ENCODE peak calls at places on chromosomes 6 and 20, in five cellular contexts. J, F, A, N and M are unnamed samples.

GRCh38 chr6:105227292-105227628 is 47.4 kb upstream of the POPDC3 start:
- DNase-seq in J (peak; percentile 21), F (no peak), A (no peak), N (no peak), M (no peak)

GRCh38 chr20:53162251-53162835 is 190.2 kb downstream of the TSHZ2 start:
- DNase-seq in J (no peak), F (peak; percentile 47), A (peak; percentile 84), N (no peak), M (peak; percentile 18)

GRCh38 chr6:3239110-3239830 is 11.8 kb upstream of the TUBB2B start:
- DNase-seq in J (no peak), F (no peak), A (no peak), N (no peak), M (peak; percentile 44)

GRCh38 chr20:49712918-49713778 is 530 bp downstream of the B4GALT5 start:
- DNase-seq in J (peak; percentile 76), F (peak; percentile 17), A (peak; percentile 49), N (no peak), M (no peak)

GRCh38 chr6:93713974-93714373 is 294.6 kb upstream of the EPHA7 start:
- DNase-seq in J (no peak), F (no peak), A (no peak), N (no peak), M (no peak)

GRCh38 chr20:50750145-50750671 is 18.8 kb downstream of the PARD6B start:
- DNase-seq in J (no peak), F (no peak), A (no peak), N (no peak), M (no peak)

GRCh38 chr6:134447883-134448387 is 130.0 kb upstream of the SGK1 start:
- DNase-seq in J (no peak), F (peak; percentile 98), A (no peak), N (no peak), M (no peak)

GRCh38 chr6:73631849-73632248 is 21.9 kb downstream of the SLC17A5 start:
- DNase-seq in J (no peak), F (peak; percentile 93), A (no peak), N (no peak), M (no peak)

GRCh38 chr20:44475694-44476560 is at the start of gene TTPAL:
- DNase-seq in J (peak; percentile 97), F (peak; percentile 82), A (peak; percentile 94), N (peak; percentile 68), M (peak; percentile 81)

GRCh38 chr6:152595507-152595906 is 41.7 kb downstream of the SYNE1 start:
- DNase-seq in J (no peak), F (peak; percentile 17), A (no peak), N (no peak), M (no peak)

GRCh38 chr6:149365197-149365596 is 34.9 kb upstream of the SUMO4 start:
- DNase-seq in J (no peak), F (no peak), A (no peak), N (no peak), M (no peak)

GRCh38 chr20:17645546-17646208 is 36.4 kb downstream of the RRBP1 start:
- DNase-seq in J (peak; percentile 57), F (no peak), A (no peak), N (no peak), M (no peak)

GRCh38 chr20:52242237-52243230 is 51.0 kb upstream of the ZFP64 start:
- DNase-seq in J (peak; percentile 29), F (peak; percentile 11), A (peak; percentile 6), N (no peak), M (no peak)

GRCh38 chr6:47161176-47161687 is 119.1 kb upstream of the ADGRF1 start:
- DNase-seq in J (no peak), F (peak; percentile 36), A (no peak), N (no peak), M (peak; percentile 60)

GRCh38 chr20:43681468-43681942 is 14.6 kb downstream of the MYBL2 start:
- DNase-seq in J (no peak), F (no peak), A (peak; percentile 20), N (peak; percentile 21), M (no peak)

GRCh38 chr6:143536866-143537691 is 25.6 kb upstream of the FUCA2 start:
- DNase-seq in J (peak; percentile 83), F (peak; percentile 63), A (no peak), N (no peak), M (peak; percentile 54)

GRCh38 chr20:44916586-44916985 is 6.7 kb downstream of the PABPC1L start:
- DNase-seq in J (no peak), F (no peak), A (no peak), N (no peak), M (no peak)

GRCh38 chr6:27251672-27252251 is 4.3 kb downstream of the PRSS16 start:
- DNase-seq in J (peak; percentile 70), F (peak; percentile 38), A (peak; percentile 97), N (peak; percentile 40), M (peak; percentile 85)

GRCh38 chr20:49985157-49985556 is 2.4 kb downstream of the SNAI1 start:
- DNase-seq in J (no peak), F (no peak), A (no peak), N (no peak), M (no peak)

GRCh38 chr6:113854531-113855499 is 2.3 kb upstream of the MARCKS start:
- DNase-seq in J (peak; percentile 92), F (peak; percentile 79), A (peak; percentile 61), N (no peak), M (peak; percentile 78)

GRCh38 chr6:31877651-31878161 is 1.1 kb downstream of the SLC44A4 start:
- DNase-seq in J (peak; percentile 20), F (no peak), A (no peak), N (no peak), M (no peak)

GRCh38 chr20:56244259-56244658 is 4.3 kb upstream of the MC3R start:
- DNase-seq in J (no peak), F (no peak), A (no peak), N (no peak), M (no peak)

DNA sequence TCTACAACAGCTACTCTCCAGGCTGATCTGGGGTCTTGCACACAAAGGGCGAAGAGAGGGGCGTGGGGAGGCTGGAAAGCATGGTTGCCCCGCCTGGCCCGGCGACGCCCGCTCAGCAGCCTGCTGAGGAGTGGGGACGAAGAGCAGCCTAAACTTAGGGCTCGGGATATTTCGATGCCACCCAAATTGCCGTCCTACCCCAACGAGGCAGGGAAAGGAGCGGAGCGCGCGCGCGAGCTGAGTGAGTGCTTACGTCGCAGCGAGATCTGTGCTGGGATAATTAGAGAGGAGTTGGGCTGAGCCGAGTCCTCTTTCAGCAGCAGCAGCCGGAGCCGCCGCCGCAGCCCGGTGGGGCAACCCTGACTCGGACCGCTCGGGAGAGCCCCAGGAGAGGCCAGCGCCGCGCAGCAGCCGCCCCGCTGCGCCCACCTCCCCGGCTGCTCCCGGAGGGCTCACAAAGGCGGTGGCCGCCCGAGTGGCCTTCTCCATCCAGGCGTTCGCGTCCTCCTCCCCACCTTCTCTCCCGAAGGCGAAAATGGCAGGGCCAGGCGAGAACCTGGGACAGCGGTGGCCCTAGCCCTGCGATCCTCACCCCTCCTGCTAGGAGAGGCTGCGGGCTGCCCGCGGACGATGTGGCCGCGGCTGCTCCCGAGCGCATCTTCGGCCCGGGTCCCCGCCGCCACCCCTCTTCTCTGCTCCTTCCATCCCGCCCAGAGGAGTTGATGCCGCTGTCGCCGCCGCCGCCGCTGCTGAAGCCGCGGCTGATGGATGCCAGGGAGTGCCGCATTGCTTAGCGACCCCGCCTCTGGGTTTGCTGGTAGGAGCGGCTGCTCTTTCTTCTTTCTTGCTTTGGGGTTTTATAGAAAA is at the start of gene CLVS2:
- DNase-seq in J (peak; percentile 81), F (no peak), A (peak; percentile 4), N (no peak), M (peak; percentile 3)
- TF ChIP-seq RCOR1 in J (no peak), F (no peak), A (no peak), N (no peak), M (no peak)

DNA sequence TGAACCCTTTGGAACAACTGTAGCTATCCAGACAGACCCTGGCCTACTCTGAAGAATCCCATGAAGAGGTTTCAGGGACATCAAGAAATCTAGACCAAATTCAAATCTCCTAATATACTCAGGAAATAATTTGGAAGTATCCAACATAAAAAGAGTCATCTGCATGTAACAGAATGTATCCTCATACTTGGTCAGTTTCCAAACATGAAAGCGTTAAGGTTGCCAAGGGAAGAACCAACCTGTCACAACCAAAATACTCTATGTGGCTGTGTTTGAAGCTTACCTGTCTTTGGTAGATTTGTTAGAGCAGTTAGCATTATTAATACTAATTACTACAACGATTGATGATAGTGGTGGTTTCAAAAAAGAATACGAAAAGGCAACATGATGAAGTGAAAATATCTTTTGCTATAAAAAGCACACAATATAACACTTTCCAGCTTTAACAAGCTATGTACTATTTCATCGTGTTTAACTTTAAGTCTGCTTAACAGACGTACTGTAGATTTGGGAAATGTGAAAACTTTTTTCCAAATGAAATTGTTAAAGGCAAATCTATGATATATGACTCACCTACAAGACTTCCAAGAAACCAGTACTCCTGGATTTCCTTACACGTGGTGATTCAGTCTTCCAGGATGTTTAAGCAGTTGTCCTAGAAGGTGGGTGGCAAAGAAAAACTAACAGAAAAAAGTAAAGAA is 46.6 kb upstream of the ENPP1 start:
- DNase-seq in J (no peak), F (peak; percentile 89), A (no peak), N (no peak), M (no peak)
- TF ChIP-seq RCOR1 in J (no peak), F (no peak), A (no peak), N (no peak), M (no peak)

DNA sequence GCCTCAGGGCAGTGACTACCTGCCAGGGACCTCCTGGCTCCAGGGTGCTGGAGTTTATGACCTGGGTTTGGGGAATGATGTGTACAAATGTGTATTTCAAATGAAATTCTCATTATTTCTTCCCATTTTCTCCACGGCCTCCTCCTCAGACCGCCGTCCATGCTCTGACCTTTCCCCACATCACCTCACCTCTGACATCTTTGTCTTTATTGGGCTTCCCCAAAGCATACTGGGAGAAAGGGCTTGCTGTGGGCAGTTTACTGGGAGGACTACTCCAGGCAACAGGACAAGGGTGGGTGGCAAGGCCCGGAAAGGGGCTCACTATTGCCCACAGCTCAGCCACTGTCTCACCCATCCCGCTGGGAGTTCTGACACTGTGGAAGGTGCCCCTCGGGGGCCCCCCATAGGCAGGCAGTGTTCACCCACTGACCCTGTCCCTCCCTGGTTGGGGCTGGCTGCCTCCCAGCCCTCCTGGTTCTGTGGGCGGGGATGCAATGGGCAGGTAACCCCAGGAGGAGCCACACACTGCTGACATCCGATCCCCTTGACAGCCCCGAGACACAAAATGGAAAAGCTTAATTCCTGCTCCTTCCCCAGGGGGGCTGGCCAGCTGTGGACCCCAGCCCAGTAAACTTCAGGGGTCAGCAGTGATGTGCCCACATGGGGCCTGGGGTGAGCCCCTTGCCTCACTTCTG is 39.8 kb upstream of the CST7 start:
- DNase-seq in J (peak; percentile 4), F (no peak), A (no peak), N (no peak), M (no peak)
- TF ChIP-seq RCOR1 in J (no peak), F (no peak), A (no peak), N (no peak), M (no peak)

GRCh38 chr6:96907498-96907897 is 9.8 kb upstream of the NDUFAF4 start:
- DNase-seq in J (no peak), F (peak; percentile 44), A (no peak), N (peak; percentile 44), M (no peak)

GRCh38 chr6:96913621-96914020 is 10.9 kb upstream of the KLHL32 start:
- DNase-seq in J (no peak), F (no peak), A (no peak), N (no peak), M (no peak)

GRCh38 chr6:96911171-96911570 is 13.4 kb upstream of the KLHL32 start:
- DNase-seq in J (no peak), F (no peak), A (no peak), N (no peak), M (no peak)

DNA sequence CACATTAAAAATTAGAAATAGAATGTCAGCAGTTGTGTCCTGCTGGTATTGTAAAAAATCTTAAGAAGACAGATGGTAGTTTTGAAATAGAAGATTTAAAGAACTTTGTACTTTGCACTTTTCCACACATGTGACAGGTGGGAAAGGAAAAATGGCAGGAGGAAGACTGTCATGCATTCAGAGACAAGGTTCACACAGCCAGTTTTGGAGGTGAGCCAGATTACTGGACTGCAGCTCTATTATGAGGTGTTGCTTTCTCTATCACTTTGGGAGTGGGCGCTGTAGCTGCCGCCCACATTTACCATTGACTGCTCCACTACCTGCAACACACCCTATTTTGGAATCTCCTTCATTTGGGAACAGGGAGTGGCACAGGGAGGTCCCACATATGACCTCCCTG is 12.1 kb upstream of the NDUFAF4 start:
- DNase-seq in J (no peak), F (no peak), A (no peak), N (no peak), M (no peak)
- TF ChIP-seq RCOR1 in J (no peak), F (no peak), A (no peak), N (no peak), M (no peak)